ENCODE peak calls at places on chromosomes 13 and 19, in nine cellular contexts. One of them, this sample, is unnamed.

GRCh38 chr19:36771275-36772231 is 1.1 kb downstream of the ZNF850 start:
- DNase-seq in spleen: peak; percentile 76
- DNase-seq in A549: no peak
- DNase-seq in HCT116: no peak
- DNase-seq in transverse colon: peak; percentile 36
- DNase-seq in K562: peak; percentile 53
- DNase-seq in right lobe of liver: peak; percentile 69
- DNase-seq in ovary: peak; percentile 87
- DNase-seq in upper lobe of left lung: peak; percentile 49
- DNase-seq in this sample: peak; percentile 63

GRCh38 chr13:23615677-23616076 is 45.5 kb downstream of the TNFRSF19 start:
- DNase-seq in K562: no peak
- DNase-seq in upper lobe of left lung: no peak
- DNase-seq in A549: no peak
- DNase-seq in spleen: no peak
- DNase-seq in right lobe of liver: no peak
- DNase-seq in transverse colon: no peak
- DNase-seq in ovary: no peak
- DNase-seq in HCT116: no peak
- DNase-seq in this sample: no peak

GRCh38 chr13:23620211-23620610 is 50.0 kb downstream of the TNFRSF19 start:
- DNase-seq in HCT116: no peak
- DNase-seq in ovary: no peak
- DNase-seq in K562: no peak
- DNase-seq in transverse colon: no peak
- DNase-seq in upper lobe of left lung: no peak
- DNase-seq in A549: no peak
- DNase-seq in spleen: no peak
- DNase-seq in right lobe of liver: no peak
- DNase-seq in this sample: no peak

GRCh38 chr19:47176627-47177090 is 46.0 kb downstream of the SAE1 start:
- DNase-seq in K562: no peak
- DNase-seq in transverse colon: no peak
- DNase-seq in HCT116: no peak
- DNase-seq in right lobe of liver: no peak
- DNase-seq in upper lobe of left lung: no peak
- DNase-seq in spleen: no peak
- DNase-seq in ovary: no peak
- DNase-seq in A549: no peak
- DNase-seq in this sample: no peak

GRCh38 chr19:31504221-31504620 is 155.0 kb upstream of the TSHZ3 start:
- DNase-seq in ovary: no peak
- DNase-seq in K562: no peak
- DNase-seq in HCT116: no peak
- DNase-seq in transverse colon: no peak
- DNase-seq in upper lobe of left lung: no peak
- DNase-seq in right lobe of liver: no peak
- DNase-seq in A549: no peak
- DNase-seq in spleen: no peak
- DNase-seq in this sample: no peak

GRCh38 chr19:3365447-3366103 is 808 bp upstream of the NFIC start:
- DNase-seq in ovary: peak; percentile 75
- DNase-seq in HCT116: peak; percentile 40
- DNase-seq in transverse colon: peak; percentile 66
- DNase-seq in K562: no peak
- DNase-seq in right lobe of liver: no peak
- DNase-seq in A549: no peak
- DNase-seq in spleen: peak; percentile 84
- DNase-seq in upper lobe of left lung: peak; percentile 73
- DNase-seq in this sample: peak; percentile 73

GRCh38 chr19:34904846-34905527 is 21.7 kb upstream of the ZNF30 start:
- DNase-seq in HCT116: no peak
- DNase-seq in ovary: no peak
- DNase-seq in right lobe of liver: no peak
- DNase-seq in transverse colon: no peak
- DNase-seq in upper lobe of left lung: no peak
- DNase-seq in K562: no peak
- DNase-seq in A549: no peak
- DNase-seq in spleen: no peak
- DNase-seq in this sample: no peak

GRCh38 chr19:3636962-3637361 is 10.4 kb upstream of the CACTIN start:
- DNase-seq in transverse colon: no peak
- DNase-seq in A549: no peak
- DNase-seq in HCT116: no peak
- DNase-seq in spleen: no peak
- DNase-seq in ovary: no peak
- DNase-seq in right lobe of liver: no peak
- DNase-seq in K562: no peak
- DNase-seq in upper lobe of left lung: no peak
- DNase-seq in this sample: no peak

GRCh38 chr19:57905258-57905657 is 11.1 kb downstream of the ZNF417 start:
- DNase-seq in spleen: no peak
- DNase-seq in HCT116: no peak
- DNase-seq in transverse colon: no peak
- DNase-seq in ovary: no peak
- DNase-seq in right lobe of liver: no peak
- DNase-seq in K562: no peak
- DNase-seq in A549: no peak
- DNase-seq in upper lobe of left lung: no peak
- DNase-seq in this sample: no peak

GRCh38 chr13:30406779-30407416 is 15.4 kb upstream of the UBE2L5 start:
- DNase-seq in HCT116: no peak
- DNase-seq in upper lobe of left lung: no peak
- DNase-seq in spleen: no peak
- DNase-seq in transverse colon: no peak
- DNase-seq in K562: no peak
- DNase-seq in ovary: no peak
- DNase-seq in A549: no peak
- DNase-seq in right lobe of liver: no peak
- DNase-seq in this sample: no peak

GRCh38 chr19:46603195-46603637 is 2.1 kb downstream of the CALM3 start:
- DNase-seq in spleen: peak; percentile 71
- DNase-seq in K562: peak; percentile 57
- DNase-seq in A549: no peak
- DNase-seq in HCT116: no peak
- DNase-seq in transverse colon: peak; percentile 77
- DNase-seq in ovary: no peak
- DNase-seq in right lobe of liver: peak; percentile 76
- DNase-seq in upper lobe of left lung: no peak
- DNase-seq in this sample: no peak

GRCh38 chr19:45179063-45179847 is 671 bp downstream of the BLOC1S3 start:
- DNase-seq in A549: no peak
- DNase-seq in HCT116: no peak
- DNase-seq in upper lobe of left lung: no peak
- DNase-seq in spleen: peak; percentile 91
- DNase-seq in right lobe of liver: peak; percentile 67
- DNase-seq in K562: peak; percentile 72
- DNase-seq in transverse colon: peak; percentile 42
- DNase-seq in ovary: peak; percentile 59
- DNase-seq in this sample: no peak

GRCh38 chr19:43950834-43951626 is at the start of gene ZNF221:
- DNase-seq in transverse colon: peak; percentile 90
- DNase-seq in K562: peak; percentile 88
- DNase-seq in A549: peak; percentile 98
- DNase-seq in ovary: peak; percentile 92
- DNase-seq in upper lobe of left lung: peak; percentile 92
- DNase-seq in spleen: peak; percentile 90
- DNase-seq in HCT116: peak; percentile 95
- DNase-seq in right lobe of liver: peak; percentile 91
- DNase-seq in this sample: peak; percentile 94
- TF ChIP-seq POLR2A in transverse colon: no peak
- TF ChIP-seq POLR2A in K562: peak; percentile 43
- TF ChIP-seq POLR2A in A549: no peak
- TF ChIP-seq POLR2A in ovary: no peak
- TF ChIP-seq POLR2A in upper lobe of left lung: no peak
- TF ChIP-seq POLR2A in spleen: no peak
- TF ChIP-seq POLR2A in HCT116: no peak
- TF ChIP-seq POLR2A in right lobe of liver: no peak
- TF ChIP-seq POLR2A in this sample: peak; percentile 18

GRCh38 chr19:54470991-54471782 is 1.9 kb downstream of the CDC42EP5 start:
- DNase-seq in transverse colon: peak; percentile 62
- DNase-seq in spleen: peak; percentile 73
- DNase-seq in upper lobe of left lung: peak; percentile 31
- DNase-seq in K562: no peak
- DNase-seq in A549: no peak
- DNase-seq in ovary: no peak
- DNase-seq in right lobe of liver: no peak
- DNase-seq in HCT116: no peak
- DNase-seq in this sample: peak; percentile 23
- TF ChIP-seq POLR2A in transverse colon: peak; percentile 76
- TF ChIP-seq POLR2A in spleen: no peak
- TF ChIP-seq POLR2A in upper lobe of left lung: no peak
- TF ChIP-seq POLR2A in K562: no peak
- TF ChIP-seq POLR2A in A549: no peak
- TF ChIP-seq POLR2A in ovary: no peak
- TF ChIP-seq POLR2A in right lobe of liver: no peak
- TF ChIP-seq POLR2A in HCT116: no peak
- TF ChIP-seq POLR2A in this sample: no peak

GRCh38 chr13:114135731-114136171 is 3.3 kb upstream of the RASA3 start:
- DNase-seq in ovary: no peak
- DNase-seq in upper lobe of left lung: no peak
- DNase-seq in K562: no peak
- DNase-seq in right lobe of liver: peak; percentile 29
- DNase-seq in A549: no peak
- DNase-seq in HCT116: no peak
- DNase-seq in spleen: peak; percentile 74
- DNase-seq in transverse colon: no peak
- DNase-seq in this sample: no peak

GRCh38 chr13:114134944-114135610 is 2.7 kb upstream of the RASA3 start:
- DNase-seq in transverse colon: no peak
- DNase-seq in spleen: peak; percentile 51
- DNase-seq in ovary: no peak
- DNase-seq in A549: no peak
- DNase-seq in K562: no peak
- DNase-seq in right lobe of liver: no peak
- DNase-seq in HCT116: no peak
- DNase-seq in upper lobe of left lung: no peak
- DNase-seq in this sample: no peak

GRCh38 chr13:114132419-114133121 is at the start of gene RASA3:
- DNase-seq in right lobe of liver: peak; percentile 83
- DNase-seq in ovary: peak; percentile 75
- DNase-seq in spleen: peak; percentile 94
- DNase-seq in K562: peak; percentile 93
- DNase-seq in upper lobe of left lung: peak; percentile 84
- DNase-seq in transverse colon: peak; percentile 84
- DNase-seq in HCT116: peak; percentile 38
- DNase-seq in A549: peak; percentile 72
- DNase-seq in this sample: peak; percentile 97

GRCh38 chr13:114136576-114136975 is 4.2 kb upstream of the RASA3 start:
- DNase-seq in A549: no peak
- DNase-seq in right lobe of liver: no peak
- DNase-seq in upper lobe of left lung: no peak
- DNase-seq in K562: no peak
- DNase-seq in HCT116: no peak
- DNase-seq in transverse colon: no peak
- DNase-seq in spleen: peak; percentile 64
- DNase-seq in ovary: no peak
- DNase-seq in this sample: no peak

DNA sequence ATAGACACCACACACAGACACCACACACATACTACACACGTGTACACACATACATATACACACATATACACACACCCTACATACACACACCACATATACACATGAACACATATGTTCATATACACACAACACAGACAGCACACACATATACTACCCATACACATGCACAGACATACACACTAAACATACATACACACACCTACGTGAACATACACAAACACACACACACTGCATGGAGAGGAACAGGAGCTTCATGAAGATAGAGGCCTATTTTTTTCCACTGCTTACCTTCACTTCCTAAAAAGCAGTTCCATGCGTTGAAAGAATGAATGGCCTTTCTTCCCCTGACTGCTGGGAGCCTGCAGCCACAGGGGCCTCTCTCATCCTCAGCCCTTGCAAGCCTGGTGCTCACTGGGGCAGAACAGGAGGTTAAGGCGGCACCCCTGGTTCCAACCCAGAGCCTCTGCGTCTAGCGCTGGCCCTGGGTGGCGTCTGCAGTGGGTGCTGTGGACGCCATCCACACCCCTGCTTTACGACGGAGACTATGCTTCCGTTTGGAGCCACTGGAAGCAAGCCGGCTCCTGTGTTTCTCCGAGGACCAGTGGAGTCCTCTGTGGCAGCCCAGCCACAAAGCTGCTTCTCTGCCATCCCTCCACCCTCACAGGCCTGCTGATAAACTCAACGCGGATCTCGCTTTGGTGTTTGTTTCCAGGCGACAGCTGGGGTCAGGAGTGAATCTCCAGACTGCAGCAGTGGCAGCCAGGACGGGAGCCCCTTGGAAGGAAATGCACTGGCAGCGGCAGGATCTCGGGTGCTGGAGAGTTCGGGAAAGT is 1.9 kb upstream of the RASA3 start:
- DNase-seq in HCT116: no peak
- DNase-seq in upper lobe of left lung: no peak
- DNase-seq in spleen: peak; percentile 87
- DNase-seq in K562: no peak
- DNase-seq in A549: no peak
- DNase-seq in transverse colon: no peak
- DNase-seq in right lobe of liver: peak; percentile 48
- DNase-seq in ovary: no peak
- DNase-seq in this sample: no peak
- TF ChIP-seq POLR2A in HCT116: no peak
- TF ChIP-seq POLR2A in upper lobe of left lung: no peak
- TF ChIP-seq POLR2A in spleen: no peak
- TF ChIP-seq POLR2A in K562: no peak
- TF ChIP-seq POLR2A in A549: no peak
- TF ChIP-seq POLR2A in transverse colon: no peak
- TF ChIP-seq POLR2A in right lobe of liver: no peak
- TF ChIP-seq POLR2A in ovary: no peak
- TF ChIP-seq POLR2A in this sample: no peak

GRCh38 chr19:56877069-56877715 is 36.7 kb upstream of the PEG3 start:
- DNase-seq in upper lobe of left lung: no peak
- DNase-seq in ovary: no peak
- DNase-seq in spleen: no peak
- DNase-seq in HCT116: no peak
- DNase-seq in transverse colon: no peak
- DNase-seq in right lobe of liver: no peak
- DNase-seq in K562: no peak
- DNase-seq in A549: no peak
- DNase-seq in this sample: no peak

GRCh38 chr19:56884481-56884880 is 44.0 kb upstream of the PEG3 start:
- DNase-seq in transverse colon: no peak
- DNase-seq in HCT116: no peak
- DNase-seq in spleen: no peak
- DNase-seq in K562: no peak
- DNase-seq in ovary: no peak
- DNase-seq in right lobe of liver: no peak
- DNase-seq in upper lobe of left lung: no peak
- DNase-seq in A549: no peak
- DNase-seq in this sample: no peak

GRCh38 chr19:56875717-56876116 is 35.2 kb upstream of the PEG3 start:
- DNase-seq in A549: no peak
- DNase-seq in spleen: no peak
- DNase-seq in upper lobe of left lung: no peak
- DNase-seq in HCT116: no peak
- DNase-seq in K562: no peak
- DNase-seq in ovary: no peak
- DNase-seq in transverse colon: no peak
- DNase-seq in right lobe of liver: no peak
- DNase-seq in this sample: no peak

GRCh38 chr19:56885173-56885679 is 44.7 kb upstream of the PEG3 start:
- DNase-seq in upper lobe of left lung: no peak
- DNase-seq in ovary: no peak
- DNase-seq in right lobe of liver: no peak
- DNase-seq in HCT116: no peak
- DNase-seq in K562: no peak
- DNase-seq in spleen: no peak
- DNase-seq in transverse colon: no peak
- DNase-seq in A549: no peak
- DNase-seq in this sample: no peak

GRCh38 chr19:56880592-56881190 is 40.2 kb upstream of the PEG3 start:
- DNase-seq in HCT116: no peak
- DNase-seq in right lobe of liver: no peak
- DNase-seq in transverse colon: no peak
- DNase-seq in K562: no peak
- DNase-seq in spleen: no peak
- DNase-seq in A549: no peak
- DNase-seq in upper lobe of left lung: no peak
- DNase-seq in ovary: no peak
- DNase-seq in this sample: no peak
- TF ChIP-seq POLR2A in HCT116: no peak
- TF ChIP-seq POLR2A in right lobe of liver: no peak
- TF ChIP-seq POLR2A in transverse colon: no peak
- TF ChIP-seq POLR2A in K562: no peak
- TF ChIP-seq POLR2A in spleen: no peak
- TF ChIP-seq POLR2A in A549: no peak
- TF ChIP-seq POLR2A in upper lobe of left lung: no peak
- TF ChIP-seq POLR2A in ovary: no peak
- TF ChIP-seq POLR2A in this sample: no peak